ENCODE peak calls at places on chromosomes 1 and 21, in four cellular contexts. L is left ventricle myocardium inferior, R is neuronal stem cell, E is esophagus squamous epithelium. A is an unnamed sample. For H3K4me1, the result is how much of the 10 kb centered on the place peaks cover.

GRCh38 chr1:155205969-155206593 is 1.6 kb downstream of the THBS3 start:
- DNase-seq in R (no peak), L (no peak), E (no peak), A (no peak)

GRCh38 chr1:31646259-31646960 is 1.7 kb upstream of the PEF1 start:
- DNase-seq in L (no peak), E (no peak), R (no peak), A (no peak)

GRCh38 chr21:41207401-41208388 is 39.7 kb downstream of the BACE2 start:
- DNase-seq in R (no peak), E (no peak), L (peak), A (peak)

GRCh38 chr1:111565957-111566356 is 53.6 kb upstream of the RAP1A start:
- DNase-seq in E (no peak), R (no peak), L (no peak), A (no peak)

GRCh38 chr1:215287362-215287761 is 204.8 kb downstream of the KCNK2 start:
- DNase-seq in E (no peak), L (no peak), R (no peak), A (no peak)

GRCh38 chr1:12572506-12572905 is 45.5 kb downstream of the DHRS3 start:
- DNase-seq in L (no peak), E (no peak), R (no peak), A (peak)

GRCh38 chr1:192880191-192880590 is 71.4 kb downstream of the RGS2 start:
- DNase-seq in L (no peak), E (no peak), R (no peak), A (no peak)

GRCh38 chr1:193181526-193181925 is 4.9 kb downstream of the B3GALT2 start:
- DNase-seq in E (no peak), R (no peak), L (no peak), A (no peak)

GRCh38 chr1:30670195-30671060 is 53.0 kb downstream of the MATN1 start:
- DNase-seq in R (no peak), E (no peak), L (no peak), A (no peak)

GRCh38 chr1:239952348-239953307 is 139.1 kb upstream of the FMN2 start:
- DNase-seq in E (no peak), R (no peak), L (no peak), A (peak)

GRCh38 chr1:40462956-40463590 is 12.8 kb downstream of the ZFP69B start:
- DNase-seq in R (no peak), L (no peak), E (no peak), A (no peak)

GRCh38 chr1:23555949-23556640 is 3.2 kb downstream of the ID3 start:
- DNase-seq in R (no peak), E (no peak), L (no peak), A (peak)

GRCh38 chr1:212671342-212672031 is 28.2 kb downstream of the BATF3 start:
- DNase-seq in E (no peak), R (no peak), L (peak), A (peak)

GRCh38 chr1:48048064-48048463 is 50.9 kb upstream of the TRABD2B start:
- DNase-seq in E (no peak), L (peak), R (no peak), A (no peak)

GRCh38 chr1:156106624-156107488 is 7.7 kb upstream of the LMNA start:
- DNase-seq in E (no peak), R (no peak), L (no peak), A (peak)

GRCh38 chr1:8836228-8836627 is 18.8 kb upstream of the RERE start:
- DNase-seq in R (no peak), L (no peak), E (no peak), A (no peak)

GRCh38 chr1:156743367-156744302 is 2.7 kb upstream of the MRPL24 start:
- DNase-seq in R (no peak), E (no peak), L (no peak), A (no peak)

GRCh38 chr1:59857679-59858354 is 43.1 kb downstream of the HOOK1 start:
- DNase-seq in R (no peak), E (no peak), L (no peak), A (no peak)

GRCh38 chr1:27555700-27556424 is 48.1 kb downstream of the AHDC1 start:
- DNase-seq in L (peak), E (no peak), R (no peak), A (no peak)

GRCh38 chr21:42063206-42063577 is 7.9 kb upstream of the UMODL1 start:
- DNase-seq in R (no peak), E (no peak), L (no peak), A (no peak)

GRCh38 chr1:34885405-34886247 is 26.1 kb upstream of the SMIM12 start:
- DNase-seq in L (peak), R (peak), E (no peak), A (peak)

GRCh38 chr21:16837319-16837718 is 675.5 kb upstream of the CXADR start:
- DNase-seq in E (no peak), R (no peak), L (no peak), A (peak)

GRCh38 chr1:125080077-125080476 is 3895.3 kb downstream of the SRGAP2C start:
- DNase-seq in E (no peak), R (no peak), L (no peak), A (no peak)

GRCh38 chr1:117683571-117684285 is 77.9 kb downstream of the TENT5C start:
- DNase-seq in L (peak), E (no peak), R (no peak), A (peak)

GRCh38 chr1:74356493-74356892 is 121.3 kb downstream of the TNNI3K start:
- DNase-seq in R (no peak), E (no peak), L (no peak), A (no peak)

GRCh38 chr1:174916846-174917245 is 82.9 kb upstream of the CACYBP start:
- DNase-seq in R (no peak), L (no peak), E (no peak), A (no peak)

GRCh38 chr1:97608272-97608671 is 312.6 kb downstream of the DPYD start:
- DNase-seq in R (no peak), E (no peak), L (no peak), A (no peak)

GRCh38 chr1:8206397-8206796 is 111.5 kb upstream of the SLC45A1 start:
- DNase-seq in R (no peak), E (no peak), L (no peak), A (no peak)

GRCh38 chr1:57112148-57112547 is 146.3 kb upstream of the C8B start:
- DNase-seq in E (no peak), R (no peak), L (no peak), A (no peak)

GRCh38 chr1:171627020-171627419 is 5.0 kb downstream of the MYOCOS start:
- DNase-seq in R (no peak), L (no peak), E (no peak), A (no peak)

GRCh38 chr1:94061513-94062443 is 59.2 kb downstream of the ABCA4 start:
- DNase-seq in L (peak), R (peak), E (no peak), A (peak)

GRCh38 chr1:18045654-18046053 is 61.9 kb upstream of the IGSF21 start:
- DNase-seq in R (no peak), E (no peak), L (no peak), A (no peak)

GRCh38 chr1:2255420-2256369 is 27.6 kb downstream of the SKI start:
- DNase-seq in R (no peak), E (no peak), L (no peak), A (peak)

GRCh38 chr1:157596384-157596783 is 1.5 kb downstream of the FCRL4 start:
- DNase-seq in R (no peak), L (no peak), E (no peak), A (no peak)

GRCh38 chr1:179228783-179229213 is 679 bp downstream of the ABL2 start:
- DNase-seq in L (peak), R (peak), E (no peak), A (peak)
- H3K4me3 ChIP-seq in L (peak), R (peak), E (peak), A (peak)

GRCh38 chr1:108108119-108108518 is 92.0 kb downstream of the SLC25A24 start:
- DNase-seq in E (no peak), L (no peak), R (no peak), A (no peak)
- H3K27ac ChIP-seq in E (no peak), L (no peak), R (no peak), A (no peak)

DNA sequence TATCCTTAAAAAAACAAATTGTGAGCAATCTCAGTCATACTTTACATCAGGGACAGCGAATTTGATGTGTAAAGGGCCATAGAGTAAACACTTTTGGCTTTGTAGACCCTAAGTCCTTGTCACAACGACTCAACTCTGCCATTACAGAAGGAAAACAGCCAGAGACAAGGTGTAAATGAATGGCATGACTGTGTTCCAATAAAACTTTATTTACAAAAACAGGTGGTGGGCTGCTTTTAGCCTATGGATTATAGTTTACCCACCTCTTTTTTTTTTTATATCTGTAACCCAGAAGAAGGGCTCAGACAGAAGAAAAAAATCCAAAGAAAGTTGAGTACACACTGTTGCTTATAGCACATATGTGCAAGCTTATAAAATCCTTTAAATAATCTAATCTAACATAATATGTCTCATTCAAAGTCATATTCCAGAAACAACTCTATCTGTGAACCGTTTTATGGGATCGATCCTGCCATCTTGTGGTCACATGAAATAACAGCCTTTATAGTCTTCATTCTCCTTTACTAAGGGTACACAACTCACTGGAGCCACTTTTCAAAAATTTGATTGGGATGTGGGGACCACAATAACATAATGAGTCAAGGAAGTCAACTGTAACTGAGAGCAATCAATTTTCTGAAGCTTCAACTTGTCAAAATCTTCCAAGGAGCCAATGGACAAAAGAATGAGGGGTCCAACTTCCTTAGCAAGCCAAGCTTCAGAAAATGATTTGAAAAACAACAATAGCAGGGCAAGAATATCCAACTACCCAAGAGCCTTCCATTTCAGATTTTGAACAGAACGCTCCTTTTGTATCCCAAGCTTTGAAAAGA is 142.2 kb upstream of the KRTAP19-8 start:
- DNase-seq in L (no peak), R (no peak), E (no peak), A (peak)
- H3K4me1 ChIP-seq in L (under half), R (under half), E (under half), A (under half)

DNA sequence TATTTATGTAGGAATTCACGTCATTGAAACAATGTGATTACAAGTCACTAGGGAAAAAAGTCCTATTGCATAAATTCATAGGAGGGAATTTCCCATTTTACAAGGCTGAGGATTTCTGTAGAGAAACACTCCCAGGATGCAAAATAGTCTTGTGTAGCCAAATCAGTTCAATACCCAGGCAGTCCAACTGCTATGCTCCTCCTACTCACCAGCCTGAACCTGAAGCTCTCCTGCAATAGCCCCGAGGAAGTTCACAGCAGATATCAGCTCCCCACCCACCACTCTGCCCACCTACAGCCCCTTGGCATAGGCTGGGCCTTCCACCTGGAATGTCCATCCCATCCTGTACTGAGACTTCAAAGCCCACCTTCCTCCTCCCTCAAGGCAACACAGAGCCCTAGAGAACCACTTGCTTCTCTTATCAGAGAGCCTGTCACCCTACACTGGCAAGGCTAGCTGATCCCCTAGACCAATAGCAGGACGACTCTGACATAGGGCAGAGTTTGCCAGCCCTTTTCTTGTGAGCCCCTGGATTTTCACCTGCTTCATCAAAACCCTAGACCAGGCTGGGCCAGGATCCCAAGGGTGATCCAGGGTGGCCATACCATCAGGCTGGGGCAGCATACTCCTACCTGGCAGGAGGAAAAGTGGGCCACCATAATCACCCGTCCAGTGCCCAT is 1.5 kb downstream of the LSS start:
- DNase-seq in R (no peak), L (no peak), E (no peak), A (peak)
- H3K4me3 ChIP-seq in R (peak), L (peak), E (peak), A (peak)

GRCh38 chr1:36134031-36134430 is 9.0 kb upstream of the COL8A2 start:
- DNase-seq in E (no peak), R (no peak), L (no peak), A (no peak)
- H3K27ac ChIP-seq in E (peak), R (no peak), L (peak), A (no peak)

A was measured in cardiac muscle cell.